ENCODE peak calls at places on chromosomes 2 and 18, in four cellular contexts. One of them, this sample, is unnamed.

GRCh38 chr2:239197146-239197545 is 203.7 kb downstream of the HDAC4 start:
- DNase-seq in neuronal stem cell: no peak
- DNase-seq in neural progenitor cell: no peak
- DNase-seq in right cardiac atrium: peak; percentile 23
- DNase-seq in this sample: peak; percentile 32

GRCh38 chr2:195049372-195050031 is 607.5 kb upstream of the SLC39A10 start:
- DNase-seq in neuronal stem cell: no peak
- DNase-seq in neural progenitor cell: no peak
- DNase-seq in right cardiac atrium: no peak
- DNase-seq in this sample: no peak

GRCh38 chr18:3059272-3059671 is 46.3 kb upstream of the LPIN2 start:
- DNase-seq in neuronal stem cell: no peak
- DNase-seq in neural progenitor cell: no peak
- DNase-seq in right cardiac atrium: no peak
- DNase-seq in this sample: no peak

GRCh38 chr2:80454628-80455027 is 150.1 kb upstream of the LRRTM1 start:
- DNase-seq in neuronal stem cell: no peak
- DNase-seq in neural progenitor cell: no peak
- DNase-seq in right cardiac atrium: peak; percentile 71
- DNase-seq in this sample: no peak

GRCh38 chr18:36066731-36067117 is 635 bp downstream of the RPRD1A start:
- DNase-seq in neuronal stem cell: no peak
- DNase-seq in neural progenitor cell: no peak
- DNase-seq in right cardiac atrium: no peak
- DNase-seq in this sample: no peak

GRCh38 chr18:6836331-6836730 is 106.8 kb downstream of the ARHGAP28 start:
- DNase-seq in neuronal stem cell: no peak
- DNase-seq in neural progenitor cell: no peak
- DNase-seq in right cardiac atrium: no peak
- DNase-seq in this sample: no peak

GRCh38 chr2:113053666-113054435 is 1.2 kb upstream of the IL36B start:
- DNase-seq in neuronal stem cell: no peak
- DNase-seq in neural progenitor cell: no peak
- DNase-seq in right cardiac atrium: no peak
- DNase-seq in this sample: no peak

GRCh38 chr18:31744661-31745060 is 16.0 kb downstream of the SLC25A52 start:
- DNase-seq in neuronal stem cell: no peak
- DNase-seq in neural progenitor cell: no peak
- DNase-seq in right cardiac atrium: no peak
- DNase-seq in this sample: no peak

GRCh38 chr2:187982668-187983067 is 309.0 kb upstream of the GULP1 start:
- DNase-seq in neuronal stem cell: no peak
- DNase-seq in neural progenitor cell: no peak
- DNase-seq in right cardiac atrium: peak; percentile 22
- DNase-seq in this sample: no peak

GRCh38 chr18:77207540-77207939 is 42.1 kb upstream of the GALR1 start:
- DNase-seq in neuronal stem cell: no peak
- DNase-seq in neural progenitor cell: peak; percentile 25
- DNase-seq in right cardiac atrium: peak; percentile 88
- DNase-seq in this sample: peak; percentile 89

GRCh38 chr2:55014962-55015939 is 35.0 kb downstream of the RTN4 start:
- DNase-seq in neuronal stem cell: no peak
- DNase-seq in neural progenitor cell: peak; percentile 52
- DNase-seq in right cardiac atrium: peak; percentile 28
- DNase-seq in this sample: no peak

GRCh38 chr2:105473011-105473410 is 74.2 kb upstream of the FHL2 start:
- DNase-seq in neuronal stem cell: no peak
- DNase-seq in neural progenitor cell: no peak
- DNase-seq in right cardiac atrium: no peak
- DNase-seq in this sample: no peak

GRCh38 chr2:223797073-223797472 is 40.3 kb downstream of the AP1S3 start:
- DNase-seq in neuronal stem cell: no peak
- DNase-seq in neural progenitor cell: no peak
- DNase-seq in right cardiac atrium: no peak
- DNase-seq in this sample: no peak

GRCh38 chr2:100437751-100438150 is 20.3 kb upstream of the CHST10 start:
- DNase-seq in neuronal stem cell: no peak
- DNase-seq in neural progenitor cell: no peak
- DNase-seq in right cardiac atrium: no peak
- DNase-seq in this sample: no peak

GRCh38 chr2:39381653-39382052 is 55.4 kb downstream of the MAP4K3 start:
- DNase-seq in neuronal stem cell: no peak
- DNase-seq in neural progenitor cell: no peak
- DNase-seq in right cardiac atrium: no peak
- DNase-seq in this sample: no peak

GRCh38 chr2:38263293-38263692 is 113.8 kb downstream of the ATL2 start:
- DNase-seq in neuronal stem cell: no peak
- DNase-seq in neural progenitor cell: no peak
- DNase-seq in right cardiac atrium: no peak
- DNase-seq in this sample: no peak

GRCh38 chr18:58396966-58397365 is 231.9 kb downstream of the ALPK2 start:
- DNase-seq in neuronal stem cell: no peak
- DNase-seq in neural progenitor cell: no peak
- DNase-seq in right cardiac atrium: no peak
- DNase-seq in this sample: no peak

GRCh38 chr2:106147665-106148064 is 46.4 kb downstream of the UXS1 start:
- DNase-seq in neuronal stem cell: no peak
- DNase-seq in neural progenitor cell: no peak
- DNase-seq in right cardiac atrium: no peak
- DNase-seq in this sample: no peak

GRCh38 chr2:27762951-27763906 is 8.3 kb upstream of the MRPL33 start:
- DNase-seq in neuronal stem cell: no peak
- DNase-seq in neural progenitor cell: no peak
- DNase-seq in right cardiac atrium: no peak
- DNase-seq in this sample: no peak

GRCh38 chr2:15984367-15985255 is 44.3 kb downstream of the MYCN start:
- DNase-seq in neuronal stem cell: peak; percentile 51
- DNase-seq in neural progenitor cell: peak; percentile 88
- DNase-seq in right cardiac atrium: peak; percentile 75
- DNase-seq in this sample: no peak

GRCh38 chr18:10072659-10073309 is 159.0 kb downstream of the VAPA start:
- DNase-seq in neuronal stem cell: no peak
- DNase-seq in neural progenitor cell: no peak
- DNase-seq in right cardiac atrium: no peak
- DNase-seq in this sample: no peak

GRCh38 chr2:188773075-188773474 is 201.1 kb upstream of the COL3A1 start:
- DNase-seq in neuronal stem cell: no peak
- DNase-seq in neural progenitor cell: no peak
- DNase-seq in right cardiac atrium: no peak
- DNase-seq in this sample: no peak

GRCh38 chr2:174951746-174952145 is 53.4 kb downstream of the CHN1 start:
- DNase-seq in neuronal stem cell: no peak
- DNase-seq in neural progenitor cell: peak; percentile 15
- DNase-seq in right cardiac atrium: no peak
- DNase-seq in this sample: no peak

GRCh38 chr2:42063383-42064171 is 15.8 kb downstream of the PKDCC start:
- DNase-seq in neuronal stem cell: no peak
- DNase-seq in neural progenitor cell: no peak
- DNase-seq in right cardiac atrium: no peak
- DNase-seq in this sample: no peak

GRCh38 chr18:46723856-46724415 is 32.9 kb downstream of the ST8SIA5 start:
- DNase-seq in neuronal stem cell: no peak
- DNase-seq in neural progenitor cell: no peak
- DNase-seq in right cardiac atrium: no peak
- DNase-seq in this sample: no peak

GRCh38 chr2:81412681-81413080 is 1108.1 kb upstream of the LRRTM1 start:
- DNase-seq in neuronal stem cell: no peak
- DNase-seq in neural progenitor cell: no peak
- DNase-seq in right cardiac atrium: no peak
- DNase-seq in this sample: no peak

GRCh38 chr2:121360566-121361300 is 75.7 kb upstream of the TFCP2L1 start:
- DNase-seq in neuronal stem cell: no peak
- DNase-seq in neural progenitor cell: no peak
- DNase-seq in right cardiac atrium: peak; percentile 64
- DNase-seq in this sample: no peak

GRCh38 chr18:5424903-5425302 is 118.9 kb downstream of the EPB41L3 start:
- DNase-seq in neuronal stem cell: no peak
- DNase-seq in neural progenitor cell: peak; percentile 66
- DNase-seq in right cardiac atrium: no peak
- DNase-seq in this sample: no peak

GRCh38 chr2:172397136-172397825 is 30.1 kb upstream of the ITGA6 start:
- DNase-seq in neuronal stem cell: no peak
- DNase-seq in neural progenitor cell: no peak
- DNase-seq in right cardiac atrium: no peak
- DNase-seq in this sample: no peak

GRCh38 chr2:18230668-18231067 is 329.8 kb downstream of the RDH14 start:
- DNase-seq in neuronal stem cell: no peak
- DNase-seq in neural progenitor cell: no peak
- DNase-seq in right cardiac atrium: no peak
- DNase-seq in this sample: no peak

GRCh38 chr2:96503637-96504243 is 1.4 kb downstream of the NEURL3 start:
- DNase-seq in neuronal stem cell: no peak
- DNase-seq in neural progenitor cell: no peak
- DNase-seq in right cardiac atrium: no peak
- DNase-seq in this sample: no peak
- H3K27ac ChIP-seq in neuronal stem cell: no peak overlapping the region
- H3K27ac ChIP-seq in neural progenitor cell: no peak overlapping the region
- H3K27ac ChIP-seq in right cardiac atrium: no peak overlapping the region
- H3K27ac ChIP-seq in this sample: no peak overlapping the region

DNA sequence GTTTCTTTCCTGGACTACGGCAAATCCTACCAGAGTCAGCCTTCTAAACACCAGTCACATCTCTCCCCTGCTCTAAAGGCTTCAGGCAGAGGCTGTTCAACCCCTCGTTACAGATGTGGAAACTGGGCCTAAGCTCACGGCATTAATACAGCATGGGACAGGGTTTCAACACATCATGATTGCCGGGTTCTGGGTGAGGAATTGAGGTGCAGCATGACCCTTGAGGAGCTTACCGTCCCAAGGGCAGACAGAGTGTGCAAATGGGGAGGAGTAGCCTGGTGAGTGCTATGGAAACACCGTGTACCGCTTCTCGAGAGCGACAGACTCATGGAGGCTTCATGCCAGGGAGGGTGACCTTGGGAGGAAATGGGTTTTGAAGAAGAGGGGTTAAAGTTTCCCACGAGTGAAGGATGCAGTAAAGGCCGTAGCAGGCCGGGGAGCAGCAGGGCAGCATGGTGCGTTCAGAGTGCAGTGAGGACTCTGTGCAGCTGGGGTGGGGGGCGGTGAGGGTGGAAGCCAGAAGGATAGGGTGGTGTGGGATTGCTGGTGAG is 51.1 kb downstream of the TGOLN2 start:
- DNase-seq in neuronal stem cell: no peak
- DNase-seq in neural progenitor cell: no peak
- DNase-seq in right cardiac atrium: no peak
- DNase-seq in this sample: no peak
- H3K27ac ChIP-seq in neuronal stem cell: no peak overlapping the region
- H3K27ac ChIP-seq in neural progenitor cell: no peak overlapping the region
- H3K27ac ChIP-seq in right cardiac atrium: peak overlapping the region; percentile 3
- H3K27ac ChIP-seq in this sample: peak overlapping the region; percentile 26

GRCh38 chr18:51169731-51170130 is 27.8 kb downstream of the MEX3C start:
- DNase-seq in neuronal stem cell: no peak
- DNase-seq in neural progenitor cell: no peak
- DNase-seq in right cardiac atrium: no peak
- DNase-seq in this sample: no peak

GRCh38 chr18:51170689-51171088 is 26.8 kb downstream of the MEX3C start:
- DNase-seq in neuronal stem cell: no peak
- DNase-seq in neural progenitor cell: no peak
- DNase-seq in right cardiac atrium: no peak
- DNase-seq in this sample: no peak

GRCh38 chr18:51168031-51168742 is 29.3 kb downstream of the MEX3C start:
- DNase-seq in neuronal stem cell: peak; percentile 31
- DNase-seq in neural progenitor cell: peak; percentile 78
- DNase-seq in right cardiac atrium: no peak
- DNase-seq in this sample: no peak

GRCh38 chr18:51171208-51171607 is 26.3 kb downstream of the MEX3C start:
- DNase-seq in neuronal stem cell: no peak
- DNase-seq in neural progenitor cell: no peak
- DNase-seq in right cardiac atrium: no peak
- DNase-seq in this sample: no peak

DNA sequence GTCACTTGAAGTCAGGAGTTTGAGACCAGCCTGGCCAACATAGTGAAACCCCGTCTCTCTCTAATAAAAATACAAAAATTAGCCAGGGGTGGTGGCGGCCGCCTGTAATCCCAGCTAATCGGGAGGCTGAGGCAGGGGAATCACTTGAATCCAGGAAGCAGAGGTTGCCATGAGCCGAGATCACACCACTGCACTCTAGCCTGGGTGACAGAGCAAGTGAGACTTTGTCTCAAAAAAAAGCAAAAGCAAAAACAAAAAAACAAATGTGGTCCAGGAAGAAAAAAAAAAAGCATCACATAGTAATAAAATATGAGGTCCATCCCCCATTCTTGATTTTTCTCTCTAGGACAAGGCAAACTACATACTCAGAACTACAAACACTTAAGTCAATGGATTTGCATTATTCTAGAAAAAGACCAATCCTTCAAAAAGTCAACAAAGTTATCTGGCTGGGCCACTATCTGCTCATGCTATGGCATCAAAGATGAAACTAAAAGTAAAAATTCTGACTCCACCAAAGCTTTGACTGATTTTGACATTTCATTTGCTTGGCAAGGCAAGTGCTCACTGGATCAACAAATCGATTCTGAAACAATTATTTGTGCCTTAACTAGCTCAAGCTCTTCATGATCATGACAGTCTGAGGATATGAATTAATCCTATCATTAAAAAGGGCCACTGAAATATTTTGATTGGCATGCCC is 28.4 kb downstream of the MEX3C start:
- DNase-seq in neuronal stem cell: no peak
- DNase-seq in neural progenitor cell: no peak
- DNase-seq in right cardiac atrium: no peak
- DNase-seq in this sample: no peak
- H3K27ac ChIP-seq in neuronal stem cell: no peak overlapping the region
- H3K27ac ChIP-seq in neural progenitor cell: no peak overlapping the region
- H3K27ac ChIP-seq in right cardiac atrium: no peak overlapping the region
- H3K27ac ChIP-seq in this sample: no peak overlapping the region

GRCh38 chr2:101743288-101743687 is 45.8 kb downstream of the MAP4K4 start:
- DNase-seq in neuronal stem cell: no peak
- DNase-seq in neural progenitor cell: no peak
- DNase-seq in right cardiac atrium: no peak
- DNase-seq in this sample: no peak
- H3K27ac ChIP-seq in neuronal stem cell: no peak overlapping the region
- H3K27ac ChIP-seq in neural progenitor cell: no peak overlapping the region
- H3K27ac ChIP-seq in right cardiac atrium: no peak overlapping the region
- H3K27ac ChIP-seq in this sample: no peak overlapping the region

DNA sequence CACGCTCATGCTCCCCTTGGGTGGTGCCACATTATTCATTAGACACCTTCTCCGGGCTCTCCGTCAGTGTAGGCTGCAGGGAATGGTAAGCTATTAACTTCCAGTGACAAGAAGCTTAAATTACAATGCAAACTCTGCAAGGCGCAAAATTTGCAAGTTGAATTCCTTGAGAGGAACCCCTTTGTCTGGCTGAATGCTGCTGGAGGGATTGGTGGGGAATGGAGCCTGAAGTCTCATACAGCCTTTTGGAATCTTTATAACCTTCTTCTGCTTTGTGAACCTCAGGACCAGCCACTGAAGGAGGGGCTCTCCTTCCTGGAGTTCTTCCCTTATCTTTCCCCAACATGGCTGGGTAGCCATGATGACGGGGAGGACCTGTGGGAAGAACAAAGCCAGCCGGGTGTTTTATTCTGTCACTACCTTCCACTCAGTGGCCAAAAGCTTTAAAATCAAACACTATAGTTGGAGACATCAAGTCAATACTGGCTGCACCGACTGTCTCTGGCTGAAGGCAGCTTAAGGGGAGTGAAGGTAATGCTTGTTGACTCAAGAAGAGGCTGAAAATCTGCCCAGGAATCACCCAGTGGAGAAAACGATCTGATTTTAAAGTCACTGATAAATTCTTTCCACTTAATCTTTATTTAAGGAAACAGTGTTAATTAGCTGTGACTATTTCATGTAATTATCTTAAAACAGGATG is 221.0 kb upstream of the EPHA4 start:
- DNase-seq in neuronal stem cell: peak; percentile 8
- DNase-seq in neural progenitor cell: peak; percentile 66
- DNase-seq in right cardiac atrium: no peak
- DNase-seq in this sample: no peak
- H3K27ac ChIP-seq in neuronal stem cell: peak overlapping the region; percentile 64
- H3K27ac ChIP-seq in neural progenitor cell: peak overlapping the region; percentile 69
- H3K27ac ChIP-seq in right cardiac atrium: no peak overlapping the region
- H3K27ac ChIP-seq in this sample: no peak overlapping the region